ENCODE peak calls at places on chromosomes 4 and X, in six cellular contexts. One of them, this sample, is unnamed.

GRCh38 chr4:55762815-55763214 is 56.8 kb upstream of the EXOC1L start:
- DNase-seq in astrocyte of the spinal cord: no peak
- DNase-seq in fibroblast of villous mesenchyme: no peak
- DNase-seq in AG08396: no peak
- DNase-seq in NCI-H1105 treated with DMSO at 0.1 percent for 48 hours: no peak
- DNase-seq in NCI-H2107: no peak
- DNase-seq in this sample: no peak

GRCh38 chr4:186451982-186452381 is 103.4 kb downstream of the MTNR1A start:
- DNase-seq in astrocyte of the spinal cord: no peak
- DNase-seq in fibroblast of villous mesenchyme: no peak
- DNase-seq in AG08396: no peak
- DNase-seq in NCI-H1105 treated with DMSO at 0.1 percent for 48 hours: no peak
- DNase-seq in NCI-H2107: no peak
- DNase-seq in this sample: no peak

GRCh38 chr4:2913168-2913567 is 50.0 kb downstream of the NOP14 start:
- DNase-seq in astrocyte of the spinal cord: no peak
- DNase-seq in fibroblast of villous mesenchyme: no peak
- DNase-seq in AG08396: no peak
- DNase-seq in NCI-H1105 treated with DMSO at 0.1 percent for 48 hours: no peak
- DNase-seq in NCI-H2107: no peak
- DNase-seq in this sample: peak; percentile 24

GRCh38 chr4:150944660-150945059 is 70.4 kb downstream of the LRBA start:
- DNase-seq in astrocyte of the spinal cord: no peak
- DNase-seq in fibroblast of villous mesenchyme: no peak
- DNase-seq in AG08396: no peak
- DNase-seq in NCI-H1105 treated with DMSO at 0.1 percent for 48 hours: no peak
- DNase-seq in NCI-H2107: no peak
- DNase-seq in this sample: no peak

GRCh38 chr4:102819588-102820365 is 7.6 kb downstream of the UBE2D3 start:
- DNase-seq in astrocyte of the spinal cord: peak; percentile 33
- DNase-seq in fibroblast of villous mesenchyme: peak; percentile 32
- DNase-seq in AG08396: no peak
- DNase-seq in NCI-H1105 treated with DMSO at 0.1 percent for 48 hours: no peak
- DNase-seq in NCI-H2107: no peak
- DNase-seq in this sample: peak; percentile 55

GRCh38 chr4:112604590-112604989 is 32.1 kb downstream of the ZGRF1 start:
- DNase-seq in astrocyte of the spinal cord: peak; percentile 68
- DNase-seq in fibroblast of villous mesenchyme: peak; percentile 67
- DNase-seq in AG08396: peak; percentile 63
- DNase-seq in NCI-H1105 treated with DMSO at 0.1 percent for 48 hours: peak; percentile 24
- DNase-seq in NCI-H2107: no peak
- DNase-seq in this sample: peak; percentile 64

GRCh38 chrX:130001893-130002292 is 19.5 kb downstream of the BCORL1 start:
- DNase-seq in astrocyte of the spinal cord: no peak
- DNase-seq in fibroblast of villous mesenchyme: no peak
- DNase-seq in AG08396: no peak
- DNase-seq in NCI-H1105 treated with DMSO at 0.1 percent for 48 hours: no peak
- DNase-seq in NCI-H2107: no peak
- DNase-seq in this sample: no peak

GRCh38 chrX:44785652-44786051 is 58.2 kb upstream of the DUSP21 start:
- DNase-seq in astrocyte of the spinal cord: peak; percentile 70
- DNase-seq in fibroblast of villous mesenchyme: no peak
- DNase-seq in AG08396: peak; percentile 60
- DNase-seq in NCI-H1105 treated with DMSO at 0.1 percent for 48 hours: no peak
- DNase-seq in NCI-H2107: no peak
- DNase-seq in this sample: peak; percentile 30

GRCh38 chr4:184313710-184314659 is 96.3 kb upstream of the ENPP6 start:
- DNase-seq in astrocyte of the spinal cord: no peak
- DNase-seq in fibroblast of villous mesenchyme: no peak
- DNase-seq in AG08396: no peak
- DNase-seq in NCI-H1105 treated with DMSO at 0.1 percent for 48 hours: no peak
- DNase-seq in NCI-H2107: no peak
- DNase-seq in this sample: no peak

GRCh38 chr4:107808572-107808971 is 16.2 kb upstream of the SGMS2 start:
- DNase-seq in astrocyte of the spinal cord: no peak
- DNase-seq in fibroblast of villous mesenchyme: no peak
- DNase-seq in AG08396: no peak
- DNase-seq in NCI-H1105 treated with DMSO at 0.1 percent for 48 hours: no peak
- DNase-seq in NCI-H2107: no peak
- DNase-seq in this sample: no peak

GRCh38 chr4:47852121-47852520 is 14.3 kb upstream of the CORIN start:
- DNase-seq in astrocyte of the spinal cord: peak; percentile 84
- DNase-seq in fibroblast of villous mesenchyme: peak; percentile 81
- DNase-seq in AG08396: peak; percentile 25
- DNase-seq in NCI-H1105 treated with DMSO at 0.1 percent for 48 hours: no peak
- DNase-seq in NCI-H2107: no peak
- DNase-seq in this sample: peak; percentile 42

GRCh38 chrX:133391116-133391515 is 24.2 kb downstream of the GPC4 start:
- DNase-seq in astrocyte of the spinal cord: no peak
- DNase-seq in fibroblast of villous mesenchyme: no peak
- DNase-seq in AG08396: no peak
- DNase-seq in NCI-H1105 treated with DMSO at 0.1 percent for 48 hours: no peak
- DNase-seq in NCI-H2107: no peak
- DNase-seq in this sample: no peak